ENCODE peak calls at places on chromosomes 11 and 22, in four cellular contexts. One of them, this sample, is unnamed.

GRCh38 chr11:82750643-82751139 is 17.0 kb upstream of the FAM181B start:
- DNase-seq in K562: no peak
- DNase-seq in A549: no peak
- DNase-seq in HepG2: no peak
- DNase-seq in this sample: no peak

GRCh38 chr22:35435201-35435712 is 35.3 kb downstream of the MCM5 start:
- DNase-seq in K562: no peak
- DNase-seq in A549: no peak
- DNase-seq in HepG2: no peak
- DNase-seq in this sample: no peak

GRCh38 chr22:47918936-47919505 is 1156.6 kb downstream of the TBC1D22A start:
- DNase-seq in K562: no peak
- DNase-seq in A549: no peak
- DNase-seq in HepG2: no peak
- DNase-seq in this sample: no peak

GRCh38 chr22:38966379-38966700 is 8.9 kb downstream of the APOBEC3A start:
- DNase-seq in K562: peak
- DNase-seq in A549: no peak
- DNase-seq in HepG2: no peak
- DNase-seq in this sample: no peak

GRCh38 chr22:29914991-29915390 is 32.0 kb downstream of the MTMR3 start:
- DNase-seq in K562: no peak
- DNase-seq in A549: no peak
- DNase-seq in HepG2: no peak
- DNase-seq in this sample: no peak

GRCh38 chr11:47007579-47007978 is 71.0 kb downstream of the CSTPP1 start:
- DNase-seq in K562: no peak
- DNase-seq in A549: no peak
- DNase-seq in HepG2: no peak
- DNase-seq in this sample: no peak

GRCh38 chr22:42067706-42068350 is 2.8 kb downstream of the NAGA start:
- DNase-seq in K562: no peak
- DNase-seq in A549: no peak
- DNase-seq in HepG2: no peak
- DNase-seq in this sample: no peak

GRCh38 chr11:109978895-109979294 is 114.3 kb upstream of the ZC3H12C start:
- DNase-seq in K562: no peak
- DNase-seq in A549: no peak
- DNase-seq in HepG2: no peak
- DNase-seq in this sample: no peak

GRCh38 chr22:25627271-25627848 is 62.9 kb downstream of the GRK3 start:
- DNase-seq in K562: no peak
- DNase-seq in A549: no peak
- DNase-seq in HepG2: no peak
- DNase-seq in this sample: no peak

GRCh38 chr22:46149493-46149997 is 781 bp upstream of the PPARA start:
- DNase-seq in K562: no peak
- DNase-seq in A549: no peak
- DNase-seq in HepG2: no peak
- DNase-seq in this sample: peak

GRCh38 chr11:69533296-69534165 is 52.1 kb downstream of the LINC01488 start:
- DNase-seq in K562: no peak
- DNase-seq in A549: no peak
- DNase-seq in HepG2: no peak
- DNase-seq in this sample: no peak

GRCh38 chr22:48146426-48146825 is 1384.0 kb downstream of the TBC1D22A start:
- DNase-seq in K562: no peak
- DNase-seq in A549: no peak
- DNase-seq in HepG2: no peak
- DNase-seq in this sample: no peak

GRCh38 chr22:29301716-29302401 is 4.6 kb upstream of the GAS2L1 start:
- DNase-seq in K562: no peak
- DNase-seq in A549: no peak
- DNase-seq in HepG2: no peak
- DNase-seq in this sample: peak

GRCh38 chr11:4991066-4991465 is 3.6 kb upstream of the OR51L1 start:
- DNase-seq in K562: peak
- DNase-seq in A549: peak
- DNase-seq in HepG2: no peak
- DNase-seq in this sample: no peak

GRCh38 chr11:103091441-103091809 is 535 bp downstream of the DCUN1D5 start:
- DNase-seq in K562: no peak
- DNase-seq in A549: peak
- DNase-seq in HepG2: peak
- DNase-seq in this sample: peak

GRCh38 chr11:32088117-32088941 is 2.5 kb upstream of the RCN1 start:
- DNase-seq in K562: no peak
- DNase-seq in A549: no peak
- DNase-seq in HepG2: no peak
- DNase-seq in this sample: no peak

GRCh38 chr11:30753994-30754393 is 167.8 kb upstream of the MPPED2 start:
- DNase-seq in K562: no peak
- DNase-seq in A549: no peak
- DNase-seq in HepG2: no peak
- DNase-seq in this sample: no peak

GRCh38 chr11:3962406-3962840 is 107.0 kb downstream of the STIM1 start:
- DNase-seq in K562: no peak
- DNase-seq in A549: no peak
- DNase-seq in HepG2: no peak
- DNase-seq in this sample: no peak

GRCh38 chr22:48889887-48890692 is 937.6 kb downstream of the BRD1 start:
- DNase-seq in K562: no peak
- DNase-seq in A549: no peak
- DNase-seq in HepG2: no peak
- DNase-seq in this sample: no peak

GRCh38 chr11:57325735-57326048 is 940 bp upstream of the TNKS1BP1 start:
- DNase-seq in K562: no peak
- DNase-seq in A549: peak
- DNase-seq in HepG2: no peak
- DNase-seq in this sample: no peak

GRCh38 chr11:66365711-66366619 is 5.6 kb downstream of the SLC29A2 start:
- DNase-seq in K562: peak
- DNase-seq in A549: no peak
- DNase-seq in HepG2: no peak
- DNase-seq in this sample: no peak

GRCh38 chr11:7909585-7910325 is 21.3 kb downstream of the OR10A6 start:
- DNase-seq in K562: no peak
- DNase-seq in A549: no peak
- DNase-seq in HepG2: no peak
- DNase-seq in this sample: no peak

GRCh38 chr22:29689872-29690213 is 30.0 kb upstream of the CABP7 start:
- DNase-seq in K562: no peak
- DNase-seq in A549: peak
- DNase-seq in HepG2: peak
- DNase-seq in this sample: peak

GRCh38 chr11:9651899-9652748 is 11.8 kb upstream of the SWAP70 start:
- DNase-seq in K562: peak
- DNase-seq in A549: no peak
- DNase-seq in HepG2: no peak
- DNase-seq in this sample: no peak

GRCh38 chr22:48750282-48750681 is 1077.4 kb downstream of the BRD1 start:
- DNase-seq in K562: no peak
- DNase-seq in A549: no peak
- DNase-seq in HepG2: no peak
- DNase-seq in this sample: no peak

GRCh38 chr11:9574806-9575530 is 1.5 kb downstream of the WEE1 start:
- DNase-seq in K562: peak
- DNase-seq in A549: peak
- DNase-seq in HepG2: peak
- DNase-seq in this sample: no peak

GRCh38 chr22:29253561-29254282 is 14.1 kb downstream of the RHBDD3 start:
- DNase-seq in K562: no peak
- DNase-seq in A549: no peak
- DNase-seq in HepG2: no peak
- DNase-seq in this sample: no peak

GRCh38 chr11:5368502-5369043 is 15.0 kb upstream of the OR51M1 start:
- DNase-seq in K562: no peak
- DNase-seq in A549: no peak
- DNase-seq in HepG2: no peak
- DNase-seq in this sample: no peak

GRCh38 chr11:69335461-69336386 is 41.8 kb downstream of the MYEOV start:
- DNase-seq in K562: peak
- DNase-seq in A549: no peak
- DNase-seq in HepG2: no peak
- DNase-seq in this sample: no peak

GRCh38 chr11:6608011-6608410 is 4.0 kb downstream of the TAF10 start:
- DNase-seq in K562: no peak
- DNase-seq in A549: no peak
- DNase-seq in HepG2: no peak
- DNase-seq in this sample: no peak

DNA sequence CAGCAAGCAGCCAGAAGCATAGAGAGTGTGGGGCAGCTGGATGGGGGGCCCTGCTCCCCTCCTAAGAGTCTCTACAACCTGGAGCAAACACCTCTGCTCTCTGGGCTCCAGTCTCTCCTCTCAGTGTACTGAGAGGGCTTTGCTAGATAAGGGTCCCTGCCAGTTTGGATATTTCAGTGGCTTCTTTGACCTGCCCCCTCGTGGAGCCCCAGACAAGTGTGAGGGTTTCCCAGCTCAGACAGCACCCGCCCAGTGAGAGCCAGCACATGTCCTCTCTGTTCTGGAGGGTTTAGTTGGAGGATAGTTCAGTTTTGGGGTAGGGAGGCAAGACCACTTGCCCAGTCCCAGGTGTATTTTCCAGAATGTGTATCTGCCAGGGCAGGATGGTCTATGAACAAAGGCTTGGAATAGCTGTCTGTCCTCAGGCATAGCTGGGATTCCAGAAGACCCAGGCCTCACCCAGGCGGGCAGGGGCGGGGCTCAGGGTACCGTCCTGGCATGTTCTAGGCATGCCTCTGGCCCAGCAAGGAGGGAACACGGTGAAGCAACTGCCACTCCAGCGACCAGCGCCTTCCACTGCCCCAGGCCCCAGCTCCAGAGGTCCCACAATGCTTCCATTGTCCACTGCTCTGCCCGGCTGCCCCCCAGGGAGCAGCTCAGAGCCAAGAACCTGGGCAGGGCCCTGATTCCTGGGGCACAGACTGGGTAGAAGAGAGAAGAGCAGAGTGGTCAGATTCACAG is 7.5 kb upstream of the MICALL1 start:
- DNase-seq in K562: no peak
- DNase-seq in A549: peak
- DNase-seq in HepG2: peak
- DNase-seq in this sample: no peak
- TF ChIP-seq PHF8 in K562: no peak
- TF ChIP-seq PHF8 in A549: no peak
- TF ChIP-seq PHF8 in HepG2: no peak
- TF ChIP-seq PHF8 in this sample: no peak

DNA sequence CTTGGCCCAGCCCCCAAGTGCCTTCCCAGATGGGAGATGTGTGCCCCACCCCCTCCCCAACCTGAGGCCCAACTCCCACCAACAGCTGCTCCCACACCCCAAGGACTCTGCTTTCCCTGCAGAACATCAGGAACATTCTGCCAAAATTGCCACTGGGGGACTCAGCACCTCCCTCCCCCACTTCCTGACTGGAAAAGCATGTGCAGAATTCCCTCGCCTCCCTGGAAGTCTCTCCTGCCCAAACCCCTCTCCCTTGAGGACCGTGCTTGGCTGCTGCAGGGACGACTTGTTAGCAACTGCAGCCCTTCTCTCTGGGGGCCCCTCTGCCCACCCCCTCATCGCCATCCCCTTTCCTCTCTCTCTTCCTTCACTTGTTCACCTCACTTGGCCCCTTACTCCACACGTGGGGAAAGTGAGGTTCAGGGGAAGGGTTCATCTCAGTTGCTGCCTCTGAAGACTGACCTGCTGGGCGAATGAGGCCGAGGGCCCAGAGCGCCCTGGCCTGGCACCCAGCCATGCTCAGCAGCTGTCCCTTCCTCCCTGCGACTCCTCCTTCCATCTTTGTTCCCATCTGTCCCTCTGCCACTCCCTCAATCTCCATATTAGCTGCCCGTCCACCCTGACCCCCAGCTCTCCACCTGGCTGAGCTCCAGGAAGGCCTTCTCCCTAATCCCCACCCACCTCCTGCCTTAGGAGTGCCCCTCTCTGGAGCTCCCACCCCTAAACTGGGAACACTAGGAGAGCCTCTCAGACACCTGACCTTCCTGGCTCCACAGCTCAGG is 105.1 kb downstream of the CHST1 start:
- DNase-seq in K562: no peak
- DNase-seq in A549: no peak
- DNase-seq in HepG2: no peak
- DNase-seq in this sample: no peak
- TF ChIP-seq PHF8 in K562: no peak
- TF ChIP-seq PHF8 in A549: no peak
- TF ChIP-seq PHF8 in HepG2: no peak
- TF ChIP-seq PHF8 in this sample: no peak

GRCh38 chr11:119691701-119692546 is 37.1 kb downstream of the NECTIN1 start:
- DNase-seq in K562: no peak
- DNase-seq in A549: no peak
- DNase-seq in HepG2: no peak
- DNase-seq in this sample: no peak
- TF ChIP-seq PHF8 in K562: no peak
- TF ChIP-seq PHF8 in A549: no peak
- TF ChIP-seq PHF8 in HepG2: no peak
- TF ChIP-seq PHF8 in this sample: no peak

DNA sequence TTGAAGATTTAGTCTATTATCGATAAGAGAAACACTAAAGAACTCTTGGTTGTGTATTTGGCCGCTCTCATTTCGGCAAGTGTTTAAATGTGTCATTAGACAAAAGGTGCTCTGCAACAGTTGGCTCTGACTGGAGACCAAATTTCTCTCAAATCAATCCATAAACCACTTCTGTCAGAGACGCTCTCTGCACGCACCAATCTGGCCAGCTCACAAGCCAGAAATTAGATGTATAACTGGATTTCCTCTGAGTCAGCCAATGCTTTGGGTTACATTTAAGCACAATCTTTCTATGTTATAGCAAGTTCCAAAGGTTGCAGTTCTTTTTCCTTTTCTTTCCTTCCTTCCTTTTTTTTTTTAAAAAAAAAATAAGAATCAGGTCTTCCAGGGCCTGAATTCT is 17.6 kb upstream of the PARVA start:
- DNase-seq in K562: no peak
- DNase-seq in A549: no peak
- DNase-seq in HepG2: no peak
- DNase-seq in this sample: no peak
- TF ChIP-seq PHF8 in K562: no peak
- TF ChIP-seq PHF8 in A549: no peak
- TF ChIP-seq PHF8 in HepG2: no peak
- TF ChIP-seq PHF8 in this sample: no peak

GRCh38 chr11:125108469-125108868 is 3.0 kb downstream of the TMEM218 start:
- DNase-seq in K562: no peak
- DNase-seq in A549: no peak
- DNase-seq in HepG2: no peak
- DNase-seq in this sample: no peak
- TF ChIP-seq PHF8 in K562: no peak
- TF ChIP-seq PHF8 in A549: no peak
- TF ChIP-seq PHF8 in HepG2: no peak
- TF ChIP-seq PHF8 in this sample: no peak